ENCODE peak calls at places on chromosomes 3 and 15, in ten cellular contexts. B is occipital lobe; J is activated CD4-positive, alpha-beta T cell treated with anti-CD3 and anti-CD28 coated beads, Interleukin-2, amount 50 U/mL, for 1 hour; W is upper lobe of right lung; T is NB4; M is type B pancreatic cell; E is Calu3; H is anterior cingulate cortex; S is stimulated activated naive CD8-positive, alpha-beta T cell treated with anti-CD3 and anti-CD28 coated beads, Interleukin-15, amount 100 ng/mL, for 72 hours; F is cardiac fibroblast. N is an unnamed sample.

GRCh38 chr15:96359772-96360498 is 29.4 kb downstream of the NR2F2 start:
- DNase-seq in B (no peak), J (no peak), W (peak; percentile 63), T (no peak), M (no peak), E (peak; percentile 56), H (no peak), S (no peak), F (peak; percentile 76), N (no peak)

GRCh38 chr3:32842987-32843386 is 25.2 kb downstream of the TRIM71 start:
- DNase-seq in B (no peak), J (no peak), W (no peak), T (peak; percentile 94), M (no peak), E (no peak), H (no peak), S (no peak), F (no peak), N (no peak)

GRCh38 chr3:195539479-195539878 is 3.6 kb downstream of the PPP1R2 start:
- DNase-seq in B (no peak), J (no peak), W (no peak), T (no peak), M (no peak), E (no peak), H (no peak), S (no peak), F (no peak), N (no peak)

GRCh38 chr15:82928711-82929110 is 23.8 kb downstream of the HOMER2 start:
- DNase-seq in B (no peak), J (no peak), W (no peak), T (no peak), M (no peak), E (no peak), H (no peak), S (no peak), F (no peak), N (no peak)

GRCh38 chr3:112378989-112379692 is 46.2 kb downstream of the CD200 start:
- DNase-seq in B (no peak), J (no peak), W (no peak), T (peak; percentile 92), M (no peak), E (no peak), H (no peak), S (no peak), F (peak; percentile 99), N (no peak)

GRCh38 chr3:101414121-101414520 is 93.7 kb upstream of the IMPG2 start:
- DNase-seq in B (no peak), J (no peak), W (no peak), T (no peak), M (no peak), E (no peak), H (no peak), S (no peak), F (no peak), N (no peak)

GRCh38 chr3:168424059-168424765 is 328.5 kb upstream of the GOLIM4 start:
- DNase-seq in B (no peak), J (no peak), W (no peak), T (no peak), M (no peak), E (no peak), H (no peak), S (no peak), F (peak; percentile 47), N (no peak)

GRCh38 chr3:64922213-64922612 is 234.4 kb upstream of the ADAMTS9 start:
- DNase-seq in B (no peak), J (no peak), W (no peak), T (no peak), M (no peak), E (no peak), H (no peak), S (no peak), F (no peak), N (no peak)

GRCh38 chr15:53559364-53560253 is 199.9 kb downstream of the WDR72 start:
- DNase-seq in B (no peak), J (no peak), W (no peak), T (no peak), M (no peak), E (peak; percentile 37), H (no peak), S (no peak), F (no peak), N (peak; percentile 42)

GRCh38 chr15:100879461-100880138 is at the start of gene ALDH1A3:
- DNase-seq in B (no peak), J (no peak), W (no peak), T (peak; percentile 61), M (no peak), E (peak; percentile 96), H (no peak), S (peak; percentile 23), F (peak; percentile 42), N (no peak)

GRCh38 chr15:60074181-60074885 is 70.2 kb downstream of the FOXB1 start:
- DNase-seq in B (no peak), J (no peak), W (no peak), T (no peak), M (no peak), E (no peak), H (no peak), S (no peak), F (no peak), N (peak; percentile 19)

GRCh38 chr3:126493731-126494130 is 18.0 kb upstream of the ZXDC start:
- DNase-seq in B (no peak), J (no peak), W (no peak), T (peak; percentile 65), M (no peak), E (no peak), H (no peak), S (no peak), F (no peak), N (no peak)

GRCh38 chr3:4038351-4038750 is 239.1 kb downstream of the LRRN1 start:
- DNase-seq in B (no peak), J (no peak), W (no peak), T (no peak), M (no peak), E (no peak), H (no peak), S (no peak), F (no peak), N (no peak)

GRCh38 chr15:61483599-61483998 is 254.5 kb upstream of the RORA start:
- DNase-seq in B (no peak), J (no peak), W (no peak), T (no peak), M (no peak), E (no peak), H (no peak), S (no peak), F (no peak), N (no peak)

GRCh38 chr15:89496155-89497098 is at the start of gene RHCG:
- DNase-seq in B (no peak), J (no peak), W (no peak), T (peak; percentile 37), M (no peak), E (peak; percentile 83), H (no peak), S (peak; percentile 37), F (peak; percentile 58), N (no peak)

GRCh38 chr3:44906997-44907396 is 32.6 kb downstream of the TGM4 start:
- DNase-seq in B (no peak), J (no peak), W (no peak), T (no peak), M (no peak), E (no peak), H (no peak), S (no peak), F (peak; percentile 38), N (no peak)

GRCh38 chr3:119457260-119457659 is 6.2 kb downstream of the TMEM39A start:
- DNase-seq in B (no peak), J (no peak), W (no peak), T (no peak), M (no peak), E (no peak), H (no peak), S (no peak), F (no peak), N (no peak)

GRCh38 chr3:49295489-49296058 is 18.5 kb upstream of the C3orf62 start:
- DNase-seq in B (no peak), J (peak; percentile 27), W (no peak), T (peak; percentile 57), M (no peak), E (no peak), H (no peak), S (peak; percentile 16), F (peak; percentile 65), N (no peak)